ENCODE peak calls at places on chromosome 7, in ten cellular contexts. S is ovary, G is HFF-Myc, B is hepatocyte, N is heart left ventricle, R is AG04449, T is PC-3, Z is lower lobe of right lung, V is pancreas, U is DND-41. M is an unnamed sample.

GRCh38 chr7:115054478-115055122 is 132.7 kb downstream of the MDFIC start:
- DNase-seq in S (no peak), G (no peak), B (no peak), N (no peak), R (no peak), T (no peak), Z (no peak), V (no peak), U (no peak), M (no peak)

GRCh38 chr7:137681657-137682562 is 164.9 kb downstream of the DGKI start:
- DNase-seq in S (no peak), G (no peak), B (no peak), N (no peak), R (peak), T (peak), Z (no peak), V (no peak), U (no peak), M (peak)

GRCh38 chr7:108660465-108660864 is 90.8 kb downstream of the DNAJB9 start:
- DNase-seq in S (no peak), G (no peak), B (peak), N (no peak), R (no peak), T (peak), Z (no peak), V (no peak), U (no peak), M (no peak)

GRCh38 chr7:4734587-4735365 is 40.6 kb upstream of the AP5Z1 start:
- DNase-seq in S (no peak), G (no peak), B (no peak), N (no peak), R (no peak), T (no peak), Z (no peak), V (no peak), U (no peak), M (no peak)

GRCh38 chr7:70178787-70179186 is 580.5 kb downstream of the AUTS2 start:
- DNase-seq in S (no peak), G (no peak), B (peak), N (no peak), R (no peak), T (peak), Z (peak), V (no peak), U (no peak), M (no peak)

GRCh38 chr7:141484907-141485306 is 66.3 kb upstream of the AGK start:
- DNase-seq in S (no peak), G (no peak), B (no peak), N (no peak), R (no peak), T (no peak), Z (no peak), V (no peak), U (no peak), M (no peak)

GRCh38 chr7:151399906-151400305 is 9.9 kb downstream of the WDR86 start:
- DNase-seq in S (no peak), G (no peak), B (no peak), N (no peak), R (no peak), T (no peak), Z (peak), V (no peak), U (no peak), M (no peak)

GRCh38 chr7:17299477-17299991 is 1.1 kb downstream of the AHR start:
- DNase-seq in S (no peak), G (no peak), B (peak), N (no peak), R (no peak), T (peak), Z (no peak), V (peak), U (no peak), M (no peak)

GRCh38 chr7:22278660-22279059 is 78.3 kb downstream of the RAPGEF5 start:
- DNase-seq in S (no peak), G (no peak), B (no peak), N (no peak), R (no peak), T (no peak), Z (no peak), V (no peak), U (no peak), M (no peak)

GRCh38 chr7:117808910-117809705 is 64.1 kb downstream of the CTTNBP2 start:
- DNase-seq in S (no peak), G (no peak), B (no peak), N (no peak), R (no peak), T (no peak), Z (no peak), V (no peak), U (no peak), M (no peak)

GRCh38 chr7:35691827-35692307 is 3.1 kb downstream of the HERPUD2 start:
- DNase-seq in S (no peak), G (no peak), B (peak), N (no peak), R (no peak), T (peak), Z (no peak), V (no peak), U (peak), M (no peak)

GRCh38 chr7:33109758-33110238 is 594 bp upstream of the RP9 start:
- DNase-seq in S (no peak), G (no peak), B (no peak), N (no peak), R (no peak), T (peak), Z (no peak), V (no peak), U (no peak), M (no peak)

GRCh38 chr7:141097430-141097829 is 23.6 kb downstream of the TMEM178B start:
- DNase-seq in S (no peak), G (no peak), B (peak), N (no peak), R (no peak), T (peak), Z (no peak), V (no peak), U (peak), M (no peak)

GRCh38 chr7:80719261-80719660 is 80.8 kb downstream of the CD36 start:
- DNase-seq in S (no peak), G (no peak), B (peak), N (no peak), R (peak), T (peak), Z (no peak), V (no peak), U (no peak), M (peak)

GRCh38 chr7:98831641-98832221 is 38.1 kb downstream of the TMEM130 start:
- DNase-seq in S (no peak), G (no peak), B (no peak), N (no peak), R (no peak), T (peak), Z (peak), V (no peak), U (peak), M (no peak)

GRCh38 chr7:51220226-51220625 is 96.4 kb downstream of the COBL start:
- DNase-seq in S (no peak), G (no peak), B (no peak), N (no peak), R (no peak), T (no peak), Z (no peak), V (no peak), U (no peak), M (no peak)

GRCh38 chr7:6244021-6244420 is 28.4 kb downstream of the CYTH3 start:
- DNase-seq in S (no peak), G (no peak), B (no peak), N (no peak), R (no peak), T (no peak), Z (no peak), V (no peak), U (no peak), M (no peak)

GRCh38 chr7:115116773-115117715 is 195.2 kb downstream of the MDFIC start:
- DNase-seq in S (no peak), G (no peak), B (no peak), N (no peak), R (no peak), T (no peak), Z (no peak), V (no peak), U (no peak), M (no peak)

GRCh38 chr7:116025098-116025809 is 5.3 kb downstream of the TFEC start:
- DNase-seq in S (no peak), G (no peak), B (peak), N (no peak), R (no peak), T (no peak), Z (no peak), V (no peak), U (no peak), M (no peak)

GRCh38 chr7:156772725-156773124 is 120.3 kb downstream of the LMBR1 start:
- DNase-seq in S (no peak), G (no peak), B (no peak), N (no peak), R (no peak), T (no peak), Z (no peak), V (no peak), U (no peak), M (no peak)

GRCh38 chr7:123711832-123712293 is 36.9 kb downstream of the WASL start:
- DNase-seq in S (no peak), G (no peak), B (no peak), N (no peak), R (no peak), T (no peak), Z (no peak), V (no peak), U (peak), M (no peak)

GRCh38 chr7:98797150-98797549 is 72.7 kb downstream of the TMEM130 start:
- DNase-seq in S (no peak), G (no peak), B (no peak), N (no peak), R (no peak), T (peak), Z (no peak), V (peak), U (no peak), M (no peak)

GRCh38 chr7:69823151-69823744 is 225.0 kb downstream of the AUTS2 start:
- DNase-seq in S (no peak), G (no peak), B (no peak), N (no peak), R (no peak), T (no peak), Z (no peak), V (no peak), U (no peak), M (no peak)

GRCh38 chr7:30365626-30366025 is 81.2 kb downstream of the ZNRF2 start:
- DNase-seq in S (no peak), G (no peak), B (no peak), N (no peak), R (no peak), T (no peak), Z (no peak), V (no peak), U (no peak), M (no peak)

GRCh38 chr7:105130580-105130979 is 116.6 kb downstream of the KMT2E start:
- DNase-seq in S (no peak), G (no peak), B (no peak), N (no peak), R (no peak), T (no peak), Z (no peak), V (no peak), U (no peak), M (no peak)

GRCh38 chr7:78768859-78769258 is 684.6 kb downstream of the MAGI2 start:
- DNase-seq in S (no peak), G (no peak), B (peak), N (no peak), R (no peak), T (no peak), Z (no peak), V (no peak), U (no peak), M (no peak)

GRCh38 chr7:78765985-78766729 is 687.3 kb downstream of the MAGI2 start:
- DNase-seq in S (no peak), G (no peak), B (no peak), N (no peak), R (no peak), T (no peak), Z (no peak), V (no peak), U (no peak), M (no peak)

GRCh38 chr7:78769551-78770101 is 683.8 kb downstream of the MAGI2 start:
- DNase-seq in S (no peak), G (no peak), B (no peak), N (no peak), R (no peak), T (no peak), Z (no peak), V (no peak), U (no peak), M (no peak)

GRCh38 chr7:78770422-78771410 is 682.8 kb downstream of the MAGI2 start:
- DNase-seq in S (no peak), G (peak), B (peak), N (no peak), R (no peak), T (no peak), Z (no peak), V (peak), U (no peak), M (no peak)
- H3K4me3 ChIP-seq in S (no peak), G (peak), B (peak), N (peak), R (peak), T (no peak), Z (no peak), V (no peak), U (no peak), M (peak)

DNA sequence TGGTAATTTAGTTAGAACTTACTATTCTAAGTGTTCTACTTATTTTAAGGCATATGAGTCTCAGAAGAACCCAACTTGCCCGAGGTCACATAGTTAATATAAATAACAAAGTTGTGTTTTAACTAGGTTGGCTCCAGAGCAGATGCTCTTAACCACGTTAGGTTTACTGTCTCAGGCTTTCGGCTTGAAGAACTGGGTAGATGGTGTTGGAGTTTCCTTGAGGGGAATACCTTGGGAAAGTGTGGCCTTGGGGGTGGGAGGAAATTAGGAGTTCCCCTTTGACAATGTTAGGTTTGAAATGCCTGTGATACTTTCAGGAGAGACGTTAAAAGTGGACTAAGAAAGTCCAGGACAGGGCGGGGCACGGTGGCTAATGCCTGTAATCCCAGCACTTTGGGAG is 9.6 kb downstream of the ZNF398 start:
- DNase-seq in S (no peak), G (no peak), B (no peak), N (no peak), R (no peak), T (no peak), Z (no peak), V (no peak), U (no peak), M (no peak)
- TF ChIP-seq CTCF in S (no peak), G (no peak), B (no peak), N (no peak), R (no peak), T (no peak), Z (no peak), V (no peak), U (no peak), M (no peak)

GRCh38 chr7:74138334-74138867 is 35.8 kb upstream of the EIF4H start:
- DNase-seq in S (no peak), G (no peak), B (no peak), N (no peak), R (no peak), T (no peak), Z (no peak), V (no peak), U (no peak), M (no peak)

GRCh38 chr7:74143383-74143782 is 30.8 kb upstream of the EIF4H start:
- DNase-seq in S (no peak), G (no peak), B (no peak), N (no peak), R (no peak), T (no peak), Z (no peak), V (no peak), U (no peak), M (no peak)

GRCh38 chr7:74134117-74134539 is 40.0 kb upstream of the EIF4H start:
- DNase-seq in S (no peak), G (no peak), B (no peak), N (no peak), R (no peak), T (no peak), Z (no peak), V (no peak), U (peak), M (no peak)

GRCh38 chr7:74141705-74142104 is 32.5 kb upstream of the EIF4H start:
- DNase-seq in S (no peak), G (no peak), B (no peak), N (no peak), R (no peak), T (peak), Z (no peak), V (no peak), U (no peak), M (no peak)

DNA sequence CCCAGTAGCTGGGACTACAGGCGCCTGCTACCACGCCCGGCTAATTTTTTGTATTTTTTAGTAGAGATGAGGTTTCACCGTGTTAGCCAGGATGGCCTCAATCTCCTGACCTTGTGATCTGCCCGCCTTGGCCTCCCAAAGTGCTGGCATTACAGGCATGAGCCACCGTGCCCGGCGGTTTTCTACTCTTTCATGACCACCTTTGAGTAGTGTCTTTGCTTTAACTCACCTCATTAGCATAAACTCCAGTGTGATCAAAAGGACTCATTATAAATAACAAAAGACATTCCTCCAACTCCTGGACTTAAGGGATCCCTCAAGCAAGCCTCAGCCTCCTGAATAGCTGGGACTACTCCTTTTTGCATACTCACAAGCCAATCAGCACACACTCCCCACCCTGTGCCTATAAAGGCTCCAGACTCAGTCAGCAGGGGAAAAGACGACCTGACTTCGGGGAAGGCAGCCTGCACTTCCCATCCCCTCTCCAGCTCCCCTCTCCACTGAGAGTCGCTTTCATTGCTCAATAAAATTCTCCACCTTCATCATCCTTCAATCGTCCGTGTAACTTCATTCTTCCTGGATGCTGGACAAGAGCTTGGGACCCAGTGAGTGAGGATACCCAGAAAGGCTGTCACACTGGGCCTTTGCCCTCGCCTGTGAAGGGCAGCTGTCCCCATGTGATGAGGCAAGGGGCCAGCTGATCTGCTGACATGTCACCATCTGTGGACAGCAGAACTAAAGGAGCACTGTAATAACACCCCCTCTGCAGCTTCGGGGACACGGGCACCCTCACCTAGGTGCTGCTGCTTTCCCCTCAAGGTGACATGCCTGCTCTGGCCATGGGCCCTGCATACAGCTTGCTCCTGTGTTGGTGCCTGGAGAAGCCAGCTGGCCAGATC is 35.0 kb upstream of the EIF4H start:
- DNase-seq in S (no peak), G (no peak), B (no peak), N (no peak), R (no peak), T (no peak), Z (no peak), V (no peak), U (no peak), M (no peak)
- H3K4me3 ChIP-seq in S (no peak), G (no peak), B (no peak), N (no peak), R (no peak), T (no peak), Z (no peak), V (no peak), U (no peak), M (no peak)

GRCh38 chr7:101435461-101436225 is 73.0 kb downstream of the COL26A1 start:
- DNase-seq in S (no peak), G (no peak), B (peak), N (no peak), R (no peak), T (no peak), Z (no peak), V (no peak), U (no peak), M (no peak)
- TF ChIP-seq CTCF in S (no peak), G (no peak), B (no peak), N (no peak), R (no peak), T (no peak), Z (no peak), V (no peak), U (no peak), M (no peak)

DNA sequence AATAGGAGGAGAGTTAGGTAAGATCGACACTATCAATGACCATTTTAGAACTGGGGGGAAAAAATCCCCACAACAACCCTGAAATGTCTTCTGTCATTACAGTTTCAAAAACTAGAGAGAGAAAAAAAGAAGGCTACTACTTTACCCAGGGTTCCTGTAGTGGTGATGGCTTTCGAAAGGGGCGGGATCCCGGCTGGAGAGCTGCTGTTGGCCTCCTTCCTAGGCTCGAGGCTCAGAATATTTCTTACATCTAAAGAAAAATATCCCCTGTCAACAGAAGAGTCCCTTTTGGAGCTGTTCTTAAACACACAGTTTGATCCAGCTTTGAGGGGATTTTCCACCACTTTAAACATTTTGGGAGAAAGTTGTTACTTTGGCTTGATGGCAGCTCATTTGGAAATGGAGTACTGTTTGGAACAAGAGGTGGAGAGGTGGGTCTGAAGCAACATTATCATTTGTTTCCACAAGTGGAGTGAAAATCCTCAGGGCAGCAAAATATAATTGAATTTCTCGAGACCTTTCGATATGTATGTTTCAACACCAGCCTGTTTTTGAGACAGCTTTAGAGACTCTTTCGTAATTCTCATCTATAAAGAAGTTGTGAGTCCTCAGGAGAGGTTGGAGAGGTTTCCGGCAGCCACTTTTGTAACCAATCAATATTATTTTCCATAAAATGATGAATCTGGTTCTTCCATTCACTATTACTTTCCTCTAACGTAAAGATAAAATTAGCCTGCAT is 5.1 kb downstream of the HOXA13 start:
- DNase-seq in S (no peak), G (no peak), B (no peak), N (no peak), R (no peak), T (peak), Z (no peak), V (no peak), U (no peak), M (no peak)
- H3K4me3 ChIP-seq in S (no peak), G (peak), B (peak), N (no peak), R (no peak), T (peak), Z (no peak), V (no peak), U (no peak), M (peak)

GRCh38 chr7:77859343-77859742 is 60.8 kb downstream of the PHTF2 start:
- DNase-seq in S (no peak), G (no peak), B (no peak), N (no peak), R (no peak), T (no peak), Z (no peak), V (no peak), U (no peak), M (no peak)

GRCh38 chr7:77858278-77858677 is 59.7 kb downstream of the PHTF2 start:
- DNase-seq in S (no peak), G (no peak), B (no peak), N (no peak), R (no peak), T (no peak), Z (no peak), V (no peak), U (no peak), M (no peak)

DNA sequence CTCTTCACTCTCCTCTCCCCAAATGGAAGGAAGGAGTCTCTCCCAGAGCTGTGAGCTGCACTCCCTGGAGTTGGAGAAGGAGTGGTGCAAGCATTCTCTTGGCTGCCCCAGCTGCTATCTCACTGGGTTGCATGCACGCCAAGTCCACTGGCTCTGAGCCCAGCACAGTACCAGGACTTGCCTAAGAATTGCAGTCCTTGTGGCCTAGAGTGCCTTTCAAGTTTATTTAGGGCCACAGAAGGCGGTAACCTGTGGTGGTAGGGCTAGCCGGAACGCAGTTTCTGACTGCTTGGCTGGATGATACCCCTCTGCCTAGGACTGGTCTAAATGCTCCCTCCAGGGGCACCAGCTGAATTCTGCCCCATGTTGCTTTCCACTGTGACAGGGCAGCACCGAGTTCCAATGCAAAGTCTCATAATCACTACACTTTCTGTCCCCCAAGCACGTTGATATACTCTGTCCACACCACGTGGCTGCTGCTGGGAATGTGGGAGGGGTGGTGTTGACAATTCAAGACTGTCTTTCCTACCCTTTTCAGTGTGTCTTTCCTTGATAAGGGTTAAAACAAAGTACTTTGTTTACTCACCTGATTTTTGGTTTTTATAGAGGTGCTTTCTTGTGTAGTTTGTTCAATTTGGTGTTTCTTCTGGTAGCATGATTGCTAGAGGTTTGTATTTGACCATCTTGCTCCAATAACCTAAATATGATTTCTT is 57.0 kb downstream of the PHTF2 start:
- DNase-seq in S (no peak), G (no peak), B (no peak), N (peak), R (no peak), T (no peak), Z (no peak), V (no peak), U (no peak), M (no peak)
- TF ChIP-seq CTCF in S (no peak), G (no peak), B (no peak), N (no peak), R (no peak), T (no peak), Z (no peak), V (no peak), U (no peak), M (no peak)

M was measured in AG09309.